ENCODE peak calls at places on chromosomes 7 and 10, in ten cellular contexts. Q, L, B, T, F, J, X, H, E and R are unnamed samples.

GRCh38 chr7:114468844-114469243 is 54.2 kb downstream of the FOXP2 start:
- DNase-seq in X (no peak), Q (no peak), B (peak), F (no peak), E (no peak), L (peak), H (no peak), J (no peak), T (no peak), R (no peak)

GRCh38 chr10:78642261-78642660 is 426.5 kb upstream of the ZMIZ1 start:
- DNase-seq in T (no peak), H (no peak), Q (no peak), J (no peak), F (no peak), L (no peak), X (no peak), E (no peak), B (no peak), R (no peak)

GRCh38 chr10:102515724-102516123 is 12.0 kb downstream of the SUFU start:
- DNase-seq in F (no peak), E (no peak), Q (no peak), T (no peak), J (no peak), B (no peak), L (no peak), H (no peak), X (no peak), R (no peak)

GRCh38 chr7:105690286-105690915 is 109.1 kb upstream of the EFCAB10 start:
- DNase-seq in E (no peak), H (no peak), F (no peak), J (no peak), L (no peak), Q (no peak), T (no peak), X (no peak), B (no peak), R (no peak)

GRCh38 chr7:67758551-67758950 is 761.9 kb downstream of the TYW1 start:
- DNase-seq in J (no peak), X (no peak), L (no peak), E (no peak), Q (no peak), B (no peak), T (no peak), H (no peak), F (no peak), R (no peak)

GRCh38 chr10:89283988-89284475 is 17.8 kb upstream of the IFIT2 start:
- DNase-seq in L (peak), H (no peak), T (peak), X (no peak), E (peak), F (no peak), J (peak), Q (peak), B (peak), R (no peak)

GRCh38 chr7:22356855-22357310 is at the start of gene RAPGEF5:
- DNase-seq in F (no peak), Q (no peak), J (no peak), B (peak), H (peak), E (no peak), T (no peak), X (peak), L (no peak), R (no peak)

GRCh38 chr7:156145184-156145583 is 332.9 kb upstream of the SHH start:
- DNase-seq in E (no peak), J (no peak), L (no peak), Q (no peak), F (no peak), B (no peak), X (no peak), T (no peak), H (peak), R (no peak)

GRCh38 chr7:120502825-120503224 is 229.8 kb downstream of the KCND2 start:
- DNase-seq in B (no peak), Q (no peak), E (no peak), J (no peak), X (no peak), L (no peak), F (no peak), T (no peak), H (no peak), R (no peak)

GRCh38 chr7:54877683-54878082 is 118.7 kb upstream of the SEC61G start:
- DNase-seq in B (peak), L (peak), Q (no peak), F (no peak), H (no peak), J (peak), T (no peak), E (no peak), X (no peak), R (no peak)

GRCh38 chr7:150972094-150972493 is 6.0 kb downstream of the KCNH2 start:
- DNase-seq in Q (no peak), E (no peak), J (no peak), X (no peak), F (no peak), T (peak), B (no peak), H (no peak), L (peak), R (no peak)

GRCh38 chr10:132021046-132021445 is 39.3 kb upstream of the BNIP3 start:
- DNase-seq in H (no peak), F (no peak), E (no peak), L (no peak), B (no peak), T (no peak), Q (no peak), X (no peak), J (no peak), R (no peak)

GRCh38 chr10:23204773-23205172 is 12.7 kb downstream of the PTF1A start:
- DNase-seq in H (no peak), X (no peak), E (no peak), T (no peak), B (no peak), F (no peak), J (no peak), L (no peak), Q (no peak), R (no peak)

GRCh38 chr7:6015917-6016652 is 7.0 kb downstream of the AIMP2 start:
- DNase-seq in F (no peak), H (no peak), Q (peak), L (peak), T (peak), X (peak), B (peak), J (peak), E (peak), R (no peak)

GRCh38 chr7:70752794-70753241 is 379.1 kb upstream of the GALNT17 start:
- DNase-seq in T (peak), H (no peak), E (no peak), X (no peak), B (no peak), Q (no peak), J (peak), L (peak), F (no peak), R (no peak)

GRCh38 chr7:49718755-49719154 is 54.7 kb upstream of the VWC2 start:
- DNase-seq in J (no peak), L (no peak), T (no peak), E (no peak), F (no peak), Q (no peak), X (no peak), H (no peak), B (no peak), R (no peak)

GRCh38 chr7:12436126-12436525 is 32.5 kb upstream of the VWDE start:
- DNase-seq in F (no peak), J (no peak), X (no peak), L (no peak), H (no peak), B (no peak), E (no peak), T (no peak), Q (no peak), R (no peak)

GRCh38 chr7:30157217-30157616 is 22.4 kb downstream of the MTURN start:
- DNase-seq in F (no peak), J (no peak), B (no peak), L (no peak), X (no peak), Q (no peak), T (no peak), E (no peak), H (no peak), R (no peak)

GRCh38 chr10:104492349-104492940 is 138.8 kb downstream of the CFAP58 start:
- DNase-seq in T (no peak), E (no peak), J (no peak), F (no peak), X (no peak), Q (no peak), B (no peak), H (no peak), L (no peak), R (no peak)

GRCh38 chr10:91838199-91838598 is 40.0 kb downstream of the TNKS2 start:
- DNase-seq in T (no peak), J (no peak), F (no peak), H (no peak), X (no peak), L (no peak), E (no peak), B (no peak), Q (no peak), R (no peak)

GRCh38 chr10:88793747-88794299 is 8.7 kb upstream of the LIPM start:
- DNase-seq in X (no peak), E (no peak), T (peak), Q (no peak), J (peak), B (peak), F (no peak), H (peak), L (peak), R (no peak)

GRCh38 chr10:58834093-58834674 is 321.5 kb downstream of the BICC1 start:
- DNase-seq in X (no peak), Q (no peak), L (no peak), J (no peak), E (no peak), T (no peak), B (no peak), F (no peak), H (no peak), R (no peak)

GRCh38 chr10:92897916-92898315 is 49.6 kb downstream of the EXOC6 start:
- DNase-seq in T (no peak), B (no peak), E (no peak), Q (no peak), X (no peak), J (peak), L (no peak), F (no peak), H (no peak), R (no peak)

GRCh38 chr10:93573051-93573909 is 6.8 kb downstream of the FFAR4 start:
- DNase-seq in L (no peak), E (peak), H (no peak), B (no peak), J (no peak), T (no peak), X (no peak), Q (no peak), F (no peak), R (no peak)

GRCh38 chr7:101319401-101319800 is 2.2 kb downstream of the IFT22 start:
- DNase-seq in L (no peak), H (no peak), F (no peak), J (no peak), T (no peak), Q (no peak), E (no peak), X (no peak), B (no peak), R (no peak)

GRCh38 chr7:150356265-150356897 is 12.2 kb upstream of the REPIN1 start:
- DNase-seq in H (peak), J (peak), Q (no peak), B (peak), X (peak), T (peak), F (no peak), L (peak), E (no peak), R (no peak)

GRCh38 chr7:133061357-133061756 is 20.5 kb downstream of the CHCHD3 start:
- DNase-seq in T (no peak), H (no peak), F (no peak), L (peak), E (no peak), X (no peak), Q (no peak), J (peak), B (peak), R (no peak)

GRCh38 chr7:103148131-103148993 is 537 bp downstream of the NAPEPLD start:
- DNase-seq in J (no peak), F (no peak), T (no peak), Q (no peak), L (peak), X (no peak), B (no peak), H (no peak), E (no peak), R (no peak)

GRCh38 chr7:72785166-72785955 is 42.6 kb downstream of the TYW1B start:
- DNase-seq in E (no peak), Q (no peak), X (no peak), T (peak), J (no peak), F (no peak), L (no peak), B (no peak), H (no peak), R (no peak)

GRCh38 chr10:86813101-86813500 is 56.7 kb downstream of the BMPR1A start:
- DNase-seq in H (no peak), F (no peak), Q (no peak), T (no peak), J (peak), B (peak), L (peak), E (no peak), X (no peak), R (no peak)

GRCh38 chr10:114271779-114272167 is 32.7 kb downstream of the VWA2 start:
- DNase-seq in J (peak), H (no peak), X (no peak), L (peak), F (no peak), B (peak), Q (peak), T (peak), E (peak), R (no peak)

GRCh38 chr10:83990126-83990525 is 149.2 kb upstream of the GHITM start:
- DNase-seq in J (no peak), E (no peak), X (peak), H (peak), B (no peak), L (no peak), Q (no peak), F (no peak), T (no peak), R (peak)

GRCh38 chr7:92615861-92616260 is 25.7 kb upstream of the FAM133B start:
- DNase-seq in F (no peak), E (no peak), T (no peak), B (no peak), L (no peak), H (no peak), X (no peak), J (no peak), Q (no peak), R (no peak)

GRCh38 chr10:5376450-5376849 is 11.7 kb downstream of the UCN3 start:
- DNase-seq in F (no peak), B (no peak), H (no peak), Q (no peak), X (no peak), E (no peak), T (no peak), L (peak), J (peak), R (no peak)

GRCh38 chr7:17680026-17680425 is 260.3 kb downstream of the SNX13 start:
- DNase-seq in H (no peak), E (peak), B (peak), J (peak), L (peak), X (no peak), F (no peak), T (peak), Q (no peak), R (no peak)

GRCh38 chr10:44985175-44985681 is 6.6 kb upstream of the DEPP1 start:
- DNase-seq in B (peak), H (no peak), T (peak), X (no peak), J (peak), F (no peak), L (peak), Q (no peak), E (peak), R (no peak)

GRCh38 chr7:93854480-93854879 is 36.1 kb downstream of the TFPI2 start:
- DNase-seq in Q (no peak), J (no peak), H (no peak), X (no peak), B (no peak), E (no peak), F (no peak), L (no peak), T (no peak), R (no peak)

GRCh38 chr7:1532456-1533254 is 2.2 kb downstream of the MAFK start:
- DNase-seq in X (peak), E (peak), F (no peak), Q (peak), B (peak), J (peak), T (peak), L (peak), H (no peak), R (no peak)

DNA sequence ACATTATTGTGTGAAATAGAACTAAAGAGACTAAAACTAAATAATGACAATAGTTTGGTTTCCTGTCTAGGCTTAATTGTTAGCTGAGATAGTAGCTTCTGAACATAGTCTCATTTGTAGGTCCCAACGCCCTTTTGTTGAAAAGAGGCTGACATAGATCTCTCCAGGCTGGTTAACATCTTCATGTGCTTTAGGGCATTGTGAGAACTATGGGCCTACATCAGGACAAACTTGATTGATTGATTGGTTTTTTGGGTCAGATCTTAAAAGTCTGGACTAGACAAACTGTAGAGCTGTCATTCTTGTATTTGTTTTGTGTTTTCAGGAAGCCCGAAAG is 869 bp downstream of the CHCHD1 start:
- DNase-seq in E (no peak), X (no peak), H (no peak), F (no peak), T (no peak), Q (no peak), J (no peak), L (no peak), B (no peak), R (no peak)
- H3K4me3 ChIP-seq in E (peak), X (peak), H (peak), F (peak), T (peak), Q (peak), J (peak), L (peak), B (peak), R (peak)

GRCh38 chr7:80415114-80415513 is 96.8 kb downstream of the GNAT3 start:
- DNase-seq in F (no peak), J (no peak), X (no peak), T (no peak), H (no peak), E (no peak), B (no peak), Q (no peak), L (no peak), R (no peak)
- H3K4me3 ChIP-seq in F (no peak), J (no peak), X (no peak), T (no peak), H (no peak), E (no peak), B (no peak), Q (no peak), L (no peak), R (no peak)

GRCh38 chr10:20911626-20912025 is 14.5 kb upstream of the NEBL start:
- DNase-seq in J (no peak), Q (no peak), H (no peak), L (no peak), T (no peak), X (no peak), E (no peak), F (no peak), B (no peak), R (no peak)

GRCh38 chr10:20912969-20913368 is 15.9 kb upstream of the NEBL start:
- DNase-seq in H (no peak), E (no peak), B (no peak), L (no peak), J (no peak), T (no peak), F (no peak), X (no peak), Q (no peak), R (no peak)

GRCh38 chr10:20903635-20904390 is 6.7 kb upstream of the NEBL start:
- DNase-seq in E (no peak), L (no peak), B (no peak), H (no peak), Q (no peak), F (no peak), T (no peak), J (no peak), X (no peak), R (no peak)

GRCh38 chr10:20909801-20910200 is 12.7 kb upstream of the NEBL start:
- DNase-seq in Q (no peak), L (no peak), T (no peak), X (no peak), J (no peak), F (no peak), H (no peak), E (no peak), B (no peak), R (no peak)
- H3K4me3 ChIP-seq in Q (no peak), L (no peak), T (no peak), X (no peak), J (no peak), F (no peak), H (no peak), E (no peak), B (no peak), R (no peak)

DNA sequence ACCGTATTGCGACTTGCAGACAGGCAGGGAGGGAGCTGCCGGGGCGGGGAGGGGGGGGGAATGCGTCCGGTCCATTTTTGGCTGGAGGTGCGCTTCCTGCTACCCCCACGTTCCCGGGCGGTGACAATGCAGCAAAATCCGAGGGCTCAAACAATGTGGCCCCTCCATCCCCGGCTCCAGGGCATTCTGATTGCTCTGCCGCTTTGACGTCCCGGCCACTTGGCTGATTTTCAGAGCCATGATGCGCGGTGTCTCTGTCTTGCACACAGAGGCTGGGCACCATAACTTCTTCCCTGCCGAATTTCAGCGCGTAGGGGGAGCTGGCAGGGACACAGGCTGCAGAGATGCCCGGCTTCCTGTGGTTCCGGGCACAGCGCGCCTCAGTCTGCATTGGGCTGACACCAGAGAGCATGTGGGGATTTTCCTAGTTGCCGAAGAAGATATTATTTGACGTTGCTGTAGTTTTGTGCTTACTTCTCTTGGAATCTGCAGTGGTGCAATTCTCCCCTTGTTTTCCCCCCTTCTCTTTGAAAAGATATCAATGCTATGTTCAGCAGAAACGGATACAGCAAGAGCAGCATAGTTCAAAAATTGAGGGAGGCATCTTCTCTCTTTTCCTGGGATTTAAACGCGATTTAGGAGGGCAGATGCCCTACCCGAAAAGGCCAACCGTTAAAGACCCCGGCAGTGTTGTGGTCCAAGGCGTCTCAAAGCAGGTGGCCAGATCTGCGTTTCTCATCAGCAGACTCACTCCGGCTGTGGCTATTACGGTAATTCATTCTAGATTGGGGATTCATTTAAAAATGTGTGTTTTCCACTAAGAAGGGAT is 1.4 kb downstream of the HECW1 start:
- DNase-seq in T (no peak), Q (no peak), E (no peak), F (no peak), H (no peak), J (no peak), X (no peak), B (no peak), L (no peak), R (no peak)
- H3K4me3 ChIP-seq in T (peak), Q (peak), E (peak), F (peak), H (peak), J (peak), X (no peak), B (peak), L (peak), R (no peak)

GRCh38 chr7:28855538-28856217 is 102.5 kb downstream of the TRIL start:
- DNase-seq in F (no peak), L (peak), E (no peak), B (peak), X (no peak), Q (no peak), H (no peak), J (peak), T (peak), R (no peak)

GRCh38 chr7:28856656-28857055 is 101.5 kb downstream of the TRIL start:
- DNase-seq in H (no peak), J (no peak), Q (no peak), B (no peak), L (no peak), F (no peak), T (no peak), X (no peak), E (no peak), R (no peak)

GRCh38 chr7:28853834-28854749 is 104.0 kb downstream of the TRIL start:
- DNase-seq in L (peak), X (peak), H (peak), T (peak), Q (peak), J (peak), E (peak), B (peak), F (peak), R (peak)

GRCh38 chr7:28854750-28855074 is 103.4 kb downstream of the TRIL start:
- DNase-seq in T (peak), X (no peak), E (no peak), B (no peak), H (no peak), J (no peak), L (no peak), F (no peak), Q (no peak), R (no peak)

DNA sequence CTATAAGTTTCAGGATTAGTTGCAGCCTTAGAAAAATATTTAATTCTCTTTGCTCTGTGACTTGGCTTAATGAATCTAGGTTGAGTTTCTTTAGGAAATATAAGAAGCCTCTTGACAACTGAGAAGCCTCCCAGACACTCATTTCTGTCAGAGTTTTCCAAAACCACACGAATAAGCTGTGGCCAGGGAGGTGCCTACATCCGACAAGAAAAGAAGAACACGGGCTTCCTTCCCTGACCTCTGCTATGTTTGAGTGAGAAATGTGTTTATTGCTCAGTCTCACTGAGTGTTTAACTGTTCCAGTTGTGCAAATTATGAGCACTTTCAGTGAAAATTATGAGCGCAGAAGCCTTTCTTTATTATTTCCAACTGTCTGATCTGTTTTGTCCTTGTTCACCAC is 105.0 kb downstream of the TRIL start:
- DNase-seq in H (no peak), T (no peak), L (no peak), E (no peak), B (peak), F (no peak), X (no peak), J (no peak), Q (no peak), R (no peak)
- H3K4me3 ChIP-seq in H (no peak), T (no peak), L (no peak), E (no peak), B (no peak), F (no peak), X (no peak), J (no peak), Q (no peak), R (no peak)